ENCODE peak calls at places on chromosomes 4 and X, in seven cellular contexts. One of them, this sample, is unnamed.

GRCh38 chr4:116515959-116516358 is 569.4 kb downstream of the TRAM1L1 start:
- DNase-seq in NCI-H510A treated with DMSO at 0.1 percent for 48 hours: no peak
- DNase-seq in T-helper 1 cell: no peak
- DNase-seq in KG1: no peak
- DNase-seq in heart right ventricle: no peak
- DNase-seq in globus pallidus: no peak
- DNase-seq in bronchial epithelial cell: no peak
- DNase-seq in this sample: no peak

GRCh38 chrX:53093177-53093655 is 726 bp upstream of the KANTR start:
- DNase-seq in heart right ventricle: peak; percentile 80
- DNase-seq in KG1: peak; percentile 13
- DNase-seq in T-helper 1 cell: peak; percentile 71
- DNase-seq in bronchial epithelial cell: peak; percentile 48
- DNase-seq in NCI-H510A treated with DMSO at 0.1 percent for 48 hours: peak; percentile 47
- DNase-seq in globus pallidus: no peak
- DNase-seq in this sample: peak; percentile 80

GRCh38 chr4:113378836-113379235 is 329.4 kb downstream of the ANK2 start:
- DNase-seq in heart right ventricle: no peak
- DNase-seq in T-helper 1 cell: no peak
- DNase-seq in globus pallidus: no peak
- DNase-seq in bronchial epithelial cell: no peak
- DNase-seq in KG1: no peak
- DNase-seq in NCI-H510A treated with DMSO at 0.1 percent for 48 hours: no peak
- DNase-seq in this sample: no peak

GRCh38 chr4:39304651-39305050 is 61.5 kb downstream of the RFC1 start:
- DNase-seq in globus pallidus: peak; percentile 45
- DNase-seq in T-helper 1 cell: no peak
- DNase-seq in NCI-H510A treated with DMSO at 0.1 percent for 48 hours: no peak
- DNase-seq in KG1: no peak
- DNase-seq in heart right ventricle: no peak
- DNase-seq in bronchial epithelial cell: no peak
- DNase-seq in this sample: no peak

GRCh38 chr4:8725071-8725841 is 132.7 kb downstream of the CPZ start:
- DNase-seq in NCI-H510A treated with DMSO at 0.1 percent for 48 hours: no peak
- DNase-seq in bronchial epithelial cell: no peak
- DNase-seq in KG1: no peak
- DNase-seq in globus pallidus: no peak
- DNase-seq in heart right ventricle: no peak
- DNase-seq in T-helper 1 cell: no peak
- DNase-seq in this sample: no peak

GRCh38 chrX:136130931-136131843 is 16.1 kb upstream of the FHL1 start:
- DNase-seq in KG1: no peak
- DNase-seq in globus pallidus: no peak
- DNase-seq in T-helper 1 cell: no peak
- DNase-seq in heart right ventricle: no peak
- DNase-seq in bronchial epithelial cell: peak; percentile 92
- DNase-seq in NCI-H510A treated with DMSO at 0.1 percent for 48 hours: no peak
- DNase-seq in this sample: no peak

GRCh38 chr4:141058739-141059507 is 74.3 kb downstream of the RNF150 start:
- DNase-seq in bronchial epithelial cell: no peak
- DNase-seq in NCI-H510A treated with DMSO at 0.1 percent for 48 hours: peak; percentile 28
- DNase-seq in globus pallidus: no peak
- DNase-seq in KG1: no peak
- DNase-seq in T-helper 1 cell: no peak
- DNase-seq in heart right ventricle: no peak
- DNase-seq in this sample: no peak

GRCh38 chr4:3291411-3291968 is 1.3 kb upstream of the RGS12 start:
- DNase-seq in T-helper 1 cell: no peak
- DNase-seq in bronchial epithelial cell: peak; percentile 23
- DNase-seq in globus pallidus: no peak
- DNase-seq in NCI-H510A treated with DMSO at 0.1 percent for 48 hours: no peak
- DNase-seq in heart right ventricle: no peak
- DNase-seq in KG1: no peak
- DNase-seq in this sample: peak; percentile 82

GRCh38 chr4:187172340-187172761 is 448.7 kb upstream of the FAT1 start:
- DNase-seq in globus pallidus: no peak
- DNase-seq in T-helper 1 cell: no peak
- DNase-seq in heart right ventricle: no peak
- DNase-seq in KG1: no peak
- DNase-seq in NCI-H510A treated with DMSO at 0.1 percent for 48 hours: no peak
- DNase-seq in bronchial epithelial cell: peak; percentile 55
- DNase-seq in this sample: no peak

GRCh38 chr4:52943644-52944043 is 81.5 kb downstream of the RASL11B start:
- DNase-seq in bronchial epithelial cell: no peak
- DNase-seq in NCI-H510A treated with DMSO at 0.1 percent for 48 hours: no peak
- DNase-seq in globus pallidus: no peak
- DNase-seq in heart right ventricle: no peak
- DNase-seq in T-helper 1 cell: no peak
- DNase-seq in KG1: no peak
- DNase-seq in this sample: no peak

GRCh38 chr4:47528651-47529050 is 43.6 kb downstream of the ATP10D start:
- DNase-seq in bronchial epithelial cell: peak; percentile 64
- DNase-seq in heart right ventricle: no peak
- DNase-seq in globus pallidus: no peak
- DNase-seq in NCI-H510A treated with DMSO at 0.1 percent for 48 hours: no peak
- DNase-seq in T-helper 1 cell: no peak
- DNase-seq in KG1: no peak
- DNase-seq in this sample: no peak

GRCh38 chr4:154618708-154619315 is 6.4 kb upstream of the FGG start:
- DNase-seq in bronchial epithelial cell: peak; percentile 58
- DNase-seq in NCI-H510A treated with DMSO at 0.1 percent for 48 hours: peak; percentile 42
- DNase-seq in T-helper 1 cell: peak; percentile 15
- DNase-seq in heart right ventricle: no peak
- DNase-seq in globus pallidus: peak; percentile 63
- DNase-seq in KG1: no peak
- DNase-seq in this sample: peak; percentile 72

GRCh38 chr4:124640037-124640730 is 72.3 kb downstream of the ANKRD50 start:
- DNase-seq in globus pallidus: no peak
- DNase-seq in bronchial epithelial cell: peak; percentile 94
- DNase-seq in NCI-H510A treated with DMSO at 0.1 percent for 48 hours: no peak
- DNase-seq in KG1: no peak
- DNase-seq in T-helper 1 cell: no peak
- DNase-seq in heart right ventricle: no peak
- DNase-seq in this sample: peak; percentile 20

GRCh38 chr4:56316011-56316650 is 71.2 kb downstream of the AASDH start:
- DNase-seq in globus pallidus: no peak
- DNase-seq in KG1: no peak
- DNase-seq in heart right ventricle: no peak
- DNase-seq in bronchial epithelial cell: no peak
- DNase-seq in T-helper 1 cell: no peak
- DNase-seq in NCI-H510A treated with DMSO at 0.1 percent for 48 hours: no peak
- DNase-seq in this sample: no peak

GRCh38 chr4:138919094-138919936 is 96.3 kb upstream of the NOCT start:
- DNase-seq in T-helper 1 cell: no peak
- DNase-seq in heart right ventricle: peak; percentile 60
- DNase-seq in NCI-H510A treated with DMSO at 0.1 percent for 48 hours: peak; percentile 78
- DNase-seq in KG1: no peak
- DNase-seq in globus pallidus: peak; percentile 86
- DNase-seq in bronchial epithelial cell: peak; percentile 70
- DNase-seq in this sample: peak; percentile 53

GRCh38 chrX:100946521-100946920 is 17.8 kb upstream of the XKRX start:
- DNase-seq in KG1: no peak
- DNase-seq in globus pallidus: no peak
- DNase-seq in NCI-H510A treated with DMSO at 0.1 percent for 48 hours: no peak
- DNase-seq in bronchial epithelial cell: no peak
- DNase-seq in heart right ventricle: no peak
- DNase-seq in T-helper 1 cell: no peak
- DNase-seq in this sample: no peak

GRCh38 chr4:83212041-83212851 is 72.4 kb downstream of the COQ2 start:
- DNase-seq in globus pallidus: no peak
- DNase-seq in NCI-H510A treated with DMSO at 0.1 percent for 48 hours: no peak
- DNase-seq in heart right ventricle: no peak
- DNase-seq in T-helper 1 cell: peak; percentile 54
- DNase-seq in bronchial epithelial cell: peak; percentile 86
- DNase-seq in KG1: no peak
- DNase-seq in this sample: peak; percentile 16

GRCh38 chr4:108738307-108738706 is 24.5 kb downstream of the ETNPPL start:
- DNase-seq in KG1: no peak
- DNase-seq in T-helper 1 cell: no peak
- DNase-seq in NCI-H510A treated with DMSO at 0.1 percent for 48 hours: no peak
- DNase-seq in heart right ventricle: no peak
- DNase-seq in bronchial epithelial cell: peak; percentile 46
- DNase-seq in globus pallidus: no peak
- DNase-seq in this sample: no peak

GRCh38 chr4:27861381-27861787 is 1000.7 kb downstream of the STIM2 start:
- DNase-seq in heart right ventricle: peak; percentile 4
- DNase-seq in T-helper 1 cell: no peak
- DNase-seq in bronchial epithelial cell: peak; percentile 59
- DNase-seq in globus pallidus: peak; percentile 36
- DNase-seq in KG1: no peak
- DNase-seq in NCI-H510A treated with DMSO at 0.1 percent for 48 hours: no peak
- DNase-seq in this sample: peak; percentile 2

GRCh38 chr4:17347445-17347844 is 164.4 kb downstream of the QDPR start:
- DNase-seq in NCI-H510A treated with DMSO at 0.1 percent for 48 hours: no peak
- DNase-seq in heart right ventricle: peak; percentile 17
- DNase-seq in T-helper 1 cell: no peak
- DNase-seq in KG1: no peak
- DNase-seq in bronchial epithelial cell: no peak
- DNase-seq in globus pallidus: peak; percentile 26
- DNase-seq in this sample: peak; percentile 35

GRCh38 chr4:99868126-99868596 is 26.1 kb downstream of the LAMTOR3 start:
- DNase-seq in T-helper 1 cell: no peak
- DNase-seq in globus pallidus: no peak
- DNase-seq in NCI-H510A treated with DMSO at 0.1 percent for 48 hours: no peak
- DNase-seq in heart right ventricle: no peak
- DNase-seq in bronchial epithelial cell: no peak
- DNase-seq in KG1: no peak
- DNase-seq in this sample: peak; percentile 39

GRCh38 chr4:124409044-124409443 is 303.5 kb downstream of the ANKRD50 start:
- DNase-seq in heart right ventricle: no peak
- DNase-seq in globus pallidus: no peak
- DNase-seq in NCI-H510A treated with DMSO at 0.1 percent for 48 hours: no peak
- DNase-seq in T-helper 1 cell: no peak
- DNase-seq in bronchial epithelial cell: no peak
- DNase-seq in KG1: no peak
- DNase-seq in this sample: no peak

GRCh38 chr4:4443821-4444220 is 56.9 kb downstream of the NSG1 start:
- DNase-seq in heart right ventricle: no peak
- DNase-seq in KG1: no peak
- DNase-seq in globus pallidus: no peak
- DNase-seq in NCI-H510A treated with DMSO at 0.1 percent for 48 hours: no peak
- DNase-seq in T-helper 1 cell: no peak
- DNase-seq in bronchial epithelial cell: no peak
- DNase-seq in this sample: no peak

GRCh38 chrX:6021316-6022091 is 207.2 kb downstream of the NLGN4X start:
- DNase-seq in globus pallidus: peak; percentile 10
- DNase-seq in T-helper 1 cell: no peak
- DNase-seq in NCI-H510A treated with DMSO at 0.1 percent for 48 hours: peak; percentile 68
- DNase-seq in KG1: peak; percentile 5
- DNase-seq in bronchial epithelial cell: peak; percentile 51
- DNase-seq in heart right ventricle: no peak
- DNase-seq in this sample: no peak

GRCh38 chrX:67780694-67781109 is 236.9 kb downstream of the AR start:
- DNase-seq in T-helper 1 cell: no peak
- DNase-seq in KG1: peak; percentile 18
- DNase-seq in heart right ventricle: peak; percentile 86
- DNase-seq in globus pallidus: peak; percentile 46
- DNase-seq in bronchial epithelial cell: peak; percentile 91
- DNase-seq in NCI-H510A treated with DMSO at 0.1 percent for 48 hours: no peak
- DNase-seq in this sample: peak; percentile 65

GRCh38 chr4:142563682-142564291 is 282.3 kb downstream of the INPP4B start:
- DNase-seq in KG1: no peak
- DNase-seq in heart right ventricle: no peak
- DNase-seq in NCI-H510A treated with DMSO at 0.1 percent for 48 hours: no peak
- DNase-seq in T-helper 1 cell: no peak
- DNase-seq in globus pallidus: no peak
- DNase-seq in bronchial epithelial cell: peak; percentile 79
- DNase-seq in this sample: no peak

GRCh38 chr4:129455462-129455861 is 359.5 kb downstream of the C4orf33 start:
- DNase-seq in NCI-H510A treated with DMSO at 0.1 percent for 48 hours: peak; percentile 8
- DNase-seq in bronchial epithelial cell: no peak
- DNase-seq in heart right ventricle: no peak
- DNase-seq in globus pallidus: peak; percentile 6
- DNase-seq in T-helper 1 cell: no peak
- DNase-seq in KG1: no peak
- DNase-seq in this sample: no peak

GRCh38 chr4:136412708-136413107 is 1119.6 kb downstream of the PCDH18 start:
- DNase-seq in bronchial epithelial cell: peak; percentile 69
- DNase-seq in KG1: no peak
- DNase-seq in heart right ventricle: no peak
- DNase-seq in globus pallidus: no peak
- DNase-seq in T-helper 1 cell: no peak
- DNase-seq in NCI-H510A treated with DMSO at 0.1 percent for 48 hours: no peak
- DNase-seq in this sample: no peak

GRCh38 chr4:23135792-23136645 is 443.3 kb downstream of the GBA3 start:
- DNase-seq in globus pallidus: peak; percentile 58
- DNase-seq in NCI-H510A treated with DMSO at 0.1 percent for 48 hours: peak; percentile 7
- DNase-seq in bronchial epithelial cell: peak; percentile 54
- DNase-seq in heart right ventricle: peak; percentile 6
- DNase-seq in KG1: no peak
- DNase-seq in T-helper 1 cell: no peak
- DNase-seq in this sample: no peak

GRCh38 chr4:47209833-47210232 is 178.5 kb downstream of the GABRB1 start:
- DNase-seq in NCI-H510A treated with DMSO at 0.1 percent for 48 hours: no peak
- DNase-seq in globus pallidus: no peak
- DNase-seq in bronchial epithelial cell: peak; percentile 69
- DNase-seq in heart right ventricle: no peak
- DNase-seq in KG1: no peak
- DNase-seq in T-helper 1 cell: no peak
- DNase-seq in this sample: no peak